ENCODE peak calls at places on chromosomes 16 and 17, in eight cellular contexts. S is adrenal gland; N is T-helper 17 cell; K is NCI-H1105; Q is Calu3; G is CD4-positive, CD25-positive, alpha-beta regulatory T cell; D is psoas muscle; O is HuH-7.5. Y is an unnamed sample.

GRCh38 chr17:41523787-41524186 is 4.3 kb downstream of the KRT19 start:
- DNase-seq in S (no peak), N (no peak), K (peak), Q (peak), G (no peak), D (no peak), O (no peak), Y (no peak)

GRCh38 chr17:77436058-77436442 is 295.3 kb downstream of the SEC14L1 start:
- DNase-seq in S (peak), N (no peak), K (no peak), Q (no peak), G (no peak), D (no peak), O (no peak), Y (no peak)

GRCh38 chr17:63514974-63515373 is 8.2 kb upstream of the KCNH6 start:
- DNase-seq in S (no peak), N (no peak), K (no peak), Q (no peak), G (no peak), D (no peak), O (no peak), Y (no peak)

GRCh38 chr17:30547778-30548177 is 70.6 kb downstream of the GOSR1 start:
- DNase-seq in S (no peak), N (no peak), K (no peak), Q (no peak), G (no peak), D (no peak), O (no peak), Y (no peak)

GRCh38 chr16:75252946-75253911 is 1.8 kb upstream of the BCAR1 start:
- DNase-seq in S (peak), N (no peak), K (no peak), Q (no peak), G (no peak), D (no peak), O (no peak), Y (no peak)

GRCh38 chr17:32609085-32609484 is 122.3 kb downstream of the CDK5R1 start:
- DNase-seq in S (peak), N (peak), K (peak), Q (peak), G (peak), D (peak), O (no peak), Y (peak)

GRCh38 chr16:22103371-22103890 is 11.1 kb downstream of the VWA3A start:
- DNase-seq in S (no peak), N (no peak), K (no peak), Q (no peak), G (no peak), D (no peak), O (no peak), Y (no peak)

GRCh38 chr16:70750893-70751467 is 50.0 kb downstream of the VAC14 start:
- DNase-seq in S (peak), N (no peak), K (no peak), Q (no peak), G (peak), D (peak), O (no peak), Y (no peak)

GRCh38 chr16:79089735-79090284 is 510.7 kb downstream of the MAF start:
- DNase-seq in S (no peak), N (no peak), K (no peak), Q (no peak), G (peak), D (no peak), O (no peak), Y (peak)

GRCh38 chr16:88412766-88413165 is 30.0 kb downstream of the ZNF469 start:
- DNase-seq in S (no peak), N (no peak), K (no peak), Q (no peak), G (no peak), D (no peak), O (no peak), Y (no peak)

GRCh38 chr17:27554152-27554551 is 76.8 kb upstream of the LGALS9 start:
- DNase-seq in S (no peak), N (no peak), K (no peak), Q (no peak), G (no peak), D (no peak), O (no peak), Y (no peak)

GRCh38 chr17:64788286-64789060 is 126.4 kb upstream of the SMURF2 start:
- DNase-seq in S (no peak), N (no peak), K (no peak), Q (no peak), G (no peak), D (no peak), O (no peak), Y (no peak)

GRCh38 chr17:44906010-44906646 is 6.9 kb upstream of the EFTUD2 start:
- DNase-seq in S (no peak), N (no peak), K (no peak), Q (no peak), G (no peak), D (no peak), O (no peak), Y (no peak)

GRCh38 chr16:88264641-88265285 is 118.0 kb upstream of the ZNF469 start:
- DNase-seq in S (peak), N (peak), K (no peak), Q (peak), G (peak), D (peak), O (no peak), Y (no peak)

GRCh38 chr16:52925143-52925542 is 127.6 kb downstream of the CHD9NB start:
- DNase-seq in S (no peak), N (no peak), K (no peak), Q (no peak), G (no peak), D (no peak), O (no peak), Y (no peak)

GRCh38 chr17:56786989-56787482 is 46.7 kb downstream of the C17orf67 start:
- DNase-seq in S (peak), N (no peak), K (no peak), Q (peak), G (peak), D (no peak), O (no peak), Y (no peak)

GRCh38 chr16:81521141-81521626 is 76.6 kb downstream of the CMIP start:
- DNase-seq in S (no peak), N (peak), K (no peak), Q (no peak), G (peak), D (peak), O (no peak), Y (peak)

GRCh38 chr17:61689610-61690180 is 98.7 kb upstream of the NACA2 start:
- DNase-seq in S (no peak), N (no peak), K (no peak), Q (no peak), G (no peak), D (no peak), O (no peak), Y (no peak)

GRCh38 chr16:22688463-22688862 is 125.5 kb upstream of the HS3ST2 start:
- DNase-seq in S (no peak), N (no peak), K (no peak), Q (no peak), G (no peak), D (no peak), O (no peak), Y (no peak)

GRCh38 chr16:50196736-50197135 is 43.6 kb downstream of the TENT4B start:
- DNase-seq in S (no peak), N (no peak), K (no peak), Q (no peak), G (peak), D (no peak), O (no peak), Y (peak)

GRCh38 chr17:59361916-59362810 is 30.7 kb downstream of the YPEL2 start:
- DNase-seq in S (peak), N (no peak), K (no peak), Q (no peak), G (peak), D (no peak), O (no peak), Y (no peak)

GRCh38 chr17:45320349-45320930 is 3.6 kb upstream of the MAP3K14 start:
- DNase-seq in S (no peak), N (no peak), K (no peak), Q (no peak), G (peak), D (no peak), O (no peak), Y (no peak)

GRCh38 chr17:39547713-39548478 is 59.8 kb downstream of the NEUROD2 start:
- DNase-seq in S (peak), N (peak), K (peak), Q (peak), G (peak), D (peak), O (peak), Y (peak)

Y was measured in T-helper 1 cell.